ENCODE peak calls at places on chromosome 22, in five cellular contexts. C is H1, A is K562, T is HCT116, E is GM12878. Y is an unnamed sample.

GRCh38 chr22:49367016-49367697 is 460.5 kb downstream of the BRD1 start:
- DNase-seq in C (no peak), A (no peak), T (no peak), E (no peak), Y (no peak)

GRCh38 chr22:32880906-32881596 is 79.5 kb downstream of the TIMP3 start:
- DNase-seq in C (no peak), A (peak; percentile 78), T (no peak), E (no peak), Y (no peak)

GRCh38 chr22:49953027-49953679 is 7.4 kb upstream of the PIM3 start:
- DNase-seq in C (no peak), A (no peak), T (no peak), E (no peak), Y (no peak)

GRCh38 chr22:36328635-36329216 is 59.0 kb downstream of the MYH9 start:
- DNase-seq in C (no peak), A (peak; percentile 32), T (no peak), E (peak; percentile 51), Y (no peak)

GRCh38 chr22:43951966-43952365 is 3.3 kb upstream of the SAMM50 start:
- DNase-seq in C (peak; percentile 52), A (no peak), T (no peak), E (no peak), Y (no peak)

GRCh38 chr22:27420817-27421361 is 380.7 kb downstream of the MN1 start:
- DNase-seq in C (no peak), A (no peak), T (no peak), E (no peak), Y (no peak)

GRCh38 chr22:19996694-19997384 is 19.8 kb downstream of the ARVCF start:
- DNase-seq in C (no peak), A (no peak), T (no peak), E (no peak), Y (no peak)

GRCh38 chr22:50274311-50274710 is 4.1 kb upstream of the MAPK11 start:
- DNase-seq in C (no peak), A (peak; percentile 31), T (no peak), E (no peak), Y (peak; percentile 44)

GRCh38 chr22:16956290-16956689 is 51.7 kb downstream of the GAB4 start:
- DNase-seq in C (peak; percentile 20), A (no peak), T (no peak), E (no peak), Y (no peak)

GRCh38 chr22:45878051-45878764 is 98.8 kb downstream of the WNT7B start:
- DNase-seq in C (peak; percentile 68), A (no peak), T (no peak), E (no peak), Y (no peak)

GRCh38 chr22:32815943-32816342 is 14.4 kb downstream of the TIMP3 start:
- DNase-seq in C (no peak), A (no peak), T (no peak), E (no peak), Y (no peak)

GRCh38 chr22:46401370-46401769 is 65.9 kb downstream of the TRMU start:
- DNase-seq in C (no peak), A (no peak), T (no peak), E (no peak), Y (no peak)

GRCh38 chr22:32950366-32950765 is 107.8 kb downstream of the SYN3 start:
- DNase-seq in C (no peak), A (no peak), T (no peak), E (no peak), Y (no peak)

GRCh38 chr22:50314455-50315288 is 7.2 kb upstream of the PLXNB2 start:
- DNase-seq in C (peak; percentile 59), A (peak; percentile 52), T (no peak), E (peak; percentile 84), Y (no peak)

GRCh38 chr22:47356433-47357011 is 594.1 kb downstream of the TBC1D22A start:
- DNase-seq in C (no peak), A (no peak), T (no peak), E (no peak), Y (no peak)

GRCh38 chr22:22397292-22397870 is 111.2 kb downstream of the ZNF280B start:
- DNase-seq in C (no peak), A (peak; percentile 37), T (peak; percentile 24), E (no peak), Y (peak; percentile 73)

GRCh38 chr22:25970996-25971811 is 198.1 kb upstream of the SEZ6L start:
- DNase-seq in C (no peak), A (no peak), T (no peak), E (peak; percentile 37), Y (no peak)

GRCh38 chr22:46923394-46923793 is 160.9 kb downstream of the TBC1D22A start:
- DNase-seq in C (peak; percentile 40), A (no peak), T (no peak), E (no peak), Y (no peak)

GRCh38 chr22:37999640-38000272 is 15.4 kb upstream of the SOX10 start:
- DNase-seq in C (no peak), A (peak; percentile 23), T (peak; percentile 75), E (no peak), Y (no peak)

GRCh38 chr22:48953103-48953720 is 874.5 kb downstream of the BRD1 start:
- DNase-seq in C (peak; percentile 10), A (no peak), T (no peak), E (no peak), Y (no peak)

GRCh38 chr22:44247923-44248892 is 64.5 kb downstream of the SHISAL1 start:
- DNase-seq in C (peak; percentile 30), A (no peak), T (no peak), E (no peak), Y (no peak)

GRCh38 chr22:46547179-46547882 is 9.9 kb upstream of the CELSR1 start:
- DNase-seq in C (no peak), A (no peak), T (no peak), E (no peak), Y (no peak)

GRCh38 chr22:47225080-47225930 is 462.9 kb downstream of the TBC1D22A start:
- DNase-seq in C (peak; percentile 3), A (no peak), T (no peak), E (no peak), Y (no peak)

GRCh38 chr22:25622011-25622410 is 57.5 kb downstream of the GRK3 start:
- DNase-seq in C (no peak), A (no peak), T (no peak), E (no peak), Y (no peak)

GRCh38 chr22:24200616-24201212 is 19.4 kb downstream of the SUSD2 start:
- DNase-seq in C (no peak), A (no peak), T (peak; percentile 67), E (no peak), Y (peak; percentile 86)

GRCh38 chr22:23243006-23243573 is 62.8 kb downstream of the BCR start:
- DNase-seq in C (peak; percentile 73), A (peak; percentile 64), T (no peak), E (peak; percentile 41), Y (no peak)

GRCh38 chr22:42930810-42931420 is 73.8 kb upstream of the ARFGAP3 start:
- DNase-seq in C (no peak), A (no peak), T (peak; percentile 46), E (no peak), Y (peak; percentile 53)
- TF ChIP-seq ZNF274 in C (no peak), A (no peak), T (no peak), E (no peak), Y (no peak)

DNA sequence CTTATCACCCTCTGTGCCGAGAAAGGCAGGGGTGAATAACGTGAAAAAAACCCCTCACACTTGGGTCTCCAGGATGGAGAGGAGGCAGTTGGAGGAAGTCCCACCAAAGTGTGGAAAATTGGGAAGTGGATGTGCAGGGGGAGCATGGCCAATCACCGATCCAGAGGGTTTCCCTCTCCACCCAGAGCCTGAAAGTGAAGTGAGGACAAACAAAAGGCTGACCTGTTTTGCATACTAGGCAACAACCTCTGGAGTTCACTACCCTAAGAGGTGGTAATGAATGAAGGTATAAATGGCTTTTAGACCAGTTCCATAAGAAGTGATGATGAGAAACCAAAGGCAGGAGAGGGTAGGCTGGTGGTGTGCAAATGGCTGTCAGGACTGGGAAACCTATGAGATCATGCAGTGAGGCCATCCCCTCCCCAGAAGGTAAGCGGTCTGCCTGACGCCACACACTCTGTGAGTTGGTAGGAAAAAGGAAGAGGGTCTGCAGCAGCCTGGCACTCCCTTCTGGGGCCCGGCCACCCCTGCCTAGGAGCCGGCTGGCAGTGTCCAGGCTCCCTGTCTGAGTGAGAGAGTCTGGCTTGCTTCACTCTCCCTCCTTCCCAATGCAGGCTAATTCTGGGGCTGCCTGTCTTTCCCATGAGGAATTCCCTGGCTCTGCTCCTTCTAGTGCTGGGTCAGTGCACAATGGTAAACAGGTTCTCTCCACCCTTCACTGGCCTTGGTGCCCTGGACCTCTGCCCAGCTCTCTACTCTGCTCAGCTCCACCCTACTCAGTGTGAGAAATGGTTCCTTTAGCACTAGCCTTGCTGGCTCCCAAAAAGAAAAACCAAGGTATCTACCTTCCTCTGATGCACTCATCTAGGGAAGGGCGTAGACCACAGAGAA is 15.6 kb downstream of the TBC1D10A start:
- DNase-seq in C (no peak), A (no peak), T (no peak), E (no peak), Y (no peak)
- H3K27ac ChIP-seq in C (no peak overlapping the region), A (no peak overlapping the region), T (peak overlapping the region; percentile 19), E (peak overlapping the region; percentile 87), Y (no peak overlapping the region)

GRCh38 chr22:21043856-21044535 is 1.8 kb upstream of the LRRC74B start:
- DNase-seq in C (no peak), A (no peak), T (no peak), E (no peak), Y (no peak)
- TF ChIP-seq ZNF274 in C (no peak), A (no peak), T (no peak), E (no peak), Y (no peak)

DNA sequence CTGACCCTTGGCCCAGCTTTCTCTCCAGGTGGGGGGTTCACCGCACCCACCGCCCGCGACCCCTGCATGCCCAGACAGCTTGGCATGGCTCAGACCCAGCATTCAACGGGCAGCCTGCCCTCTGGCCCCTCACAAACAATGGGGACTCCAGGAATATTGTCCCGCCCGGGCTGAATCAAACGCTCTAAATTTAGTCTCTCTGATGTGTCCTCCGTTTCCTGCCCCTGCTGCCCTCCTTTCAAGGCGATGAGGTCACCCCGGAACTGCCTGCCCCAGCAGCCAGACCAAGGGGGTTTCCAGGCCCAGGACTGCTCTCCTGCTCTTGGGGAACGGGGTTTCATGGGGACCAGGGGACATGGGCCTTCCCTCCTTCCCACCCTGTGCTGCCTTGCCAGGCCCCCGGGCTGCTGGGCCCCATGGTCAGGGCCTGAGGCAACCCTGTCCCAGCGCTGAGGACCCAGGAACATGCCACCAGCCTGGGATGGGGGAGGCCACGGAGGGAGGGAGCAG is 10.1 kb upstream of the PDGFB start:
- DNase-seq in C (no peak), A (no peak), T (no peak), E (peak; percentile 41), Y (no peak)
- H3K27ac ChIP-seq in C (no peak overlapping the region), A (peak overlapping the region; percentile 32), T (peak overlapping the region; percentile 45), E (peak overlapping the region; percentile 90), Y (no peak overlapping the region)

GRCh38 chr22:28544431-28544868 is 135.2 kb downstream of the TTC28 start:
- DNase-seq in C (no peak), A (no peak), T (no peak), E (no peak), Y (no peak)
- TF ChIP-seq ZNF274 in C (no peak), A (no peak), T (no peak), E (no peak), Y (no peak)

GRCh38 chr22:40729284-40729683 is 50.0 kb downstream of the MCHR1 start:
- DNase-seq in C (no peak), A (no peak), T (no peak), E (no peak), Y (no peak)
- H3K27ac ChIP-seq in C (no peak overlapping the region), A (no peak overlapping the region), T (no peak overlapping the region), E (no peak overlapping the region), Y (no peak overlapping the region)